ENCODE peak calls at places on chromosomes 4 and X, in four cellular contexts. W is GM06990; R is neural crest cell; E is CD4-positive, alpha-beta T cell. B is an unnamed sample.

GRCh38 chrX:7372843-7373525 is 225.0 kb upstream of the PUDP start:
- DNase-seq in E (no peak), W (no peak), R (no peak), B (peak)

GRCh38 chrX:9438950-9439494 is 25.8 kb upstream of the TBL1X start:
- DNase-seq in R (no peak), W (no peak), E (no peak), B (no peak)

GRCh38 chr4:26385690-26386089 is 64.9 kb downstream of the RBPJ start:
- DNase-seq in E (no peak), R (no peak), W (no peak), B (no peak)

GRCh38 chr4:1191621-1192020 is 19.2 kb upstream of the SPON2 start:
- DNase-seq in W (peak), E (no peak), R (no peak), B (no peak)

GRCh38 chr4:105923507-105924238 is 28.4 kb downstream of the NPNT start:
- DNase-seq in W (no peak), R (no peak), E (no peak), B (peak)

GRCh38 chr4:122874194-122874593 is 47.6 kb downstream of the FGF2 start:
- DNase-seq in W (no peak), E (no peak), R (no peak), B (peak)

GRCh38 chrX:3348191-3348590 is 1.7 kb upstream of the MXRA5 start:
- DNase-seq in R (no peak), E (no peak), W (no peak), B (no peak)

GRCh38 chr4:48970471-48970921 is 15.6 kb upstream of the CWH43 start:
- DNase-seq in W (no peak), R (no peak), E (no peak), B (peak)

GRCh38 chr4:167652267-167652666 is 418.0 kb upstream of the SPOCK3 start:
- DNase-seq in E (no peak), R (no peak), W (no peak), B (no peak)

GRCh38 chrX:22300130-22300529 is 27.4 kb downstream of the CBLL2 start:
- DNase-seq in R (no peak), W (peak), E (no peak), B (peak)

GRCh38 chr4:74874785-74875367 is 58.0 kb upstream of the PARM1 start:
- DNase-seq in R (peak), E (no peak), W (peak), B (peak)

GRCh38 chr4:25223770-25224375 is 10.0 kb upstream of the PI4K2B start:
- DNase-seq in R (peak), W (no peak), E (no peak), B (peak)

GRCh38 chr4:86334020-86334750 is 25.7 kb downstream of the MAPK10 start:
- DNase-seq in E (no peak), W (no peak), R (no peak), B (no peak)

GRCh38 chr4:95388911-95389310 is 159.9 kb downstream of the UNC5C start:
- DNase-seq in E (no peak), R (no peak), W (no peak), B (no peak)

GRCh38 chrX:148593987-148594386 is 93.6 kb downstream of the AFF2 start:
- DNase-seq in W (no peak), R (no peak), E (no peak), B (no peak)

GRCh38 chr4:111449657-111450056 is 695.6 kb upstream of the FAM241A start:
- DNase-seq in W (no peak), E (no peak), R (no peak), B (peak)

GRCh38 chr4:152104286-152104685 is 343.5 kb upstream of the GATB start:
- DNase-seq in W (no peak), R (no peak), E (no peak), B (no peak)

GRCh38 chr4:108738307-108738706 is 24.5 kb downstream of the ETNPPL start:
- DNase-seq in R (no peak), W (no peak), E (no peak), B (peak)

GRCh38 chrX:131821945-131822622 is 201.0 kb upstream of the STK26 start:
- DNase-seq in W (peak), E (no peak), R (no peak), B (peak)

GRCh38 chr4:152079543-152080293 is 318.9 kb upstream of the GATB start:
- DNase-seq in R (no peak), E (no peak), W (no peak), B (no peak)

GRCh38 chr4:174278467-174278866 is 5.0 kb downstream of the FBXO8 start:
- DNase-seq in R (no peak), E (no peak), W (no peak), B (no peak)

GRCh38 chr4:44670466-44671199 is 7.6 kb upstream of the GUF1 start:
- DNase-seq in W (no peak), R (no peak), E (no peak), B (no peak)

GRCh38 chrX:155873203-155873602 is 7.9 kb upstream of the VAMP7 start:
- DNase-seq in W (no peak), E (no peak), R (no peak), B (no peak)

GRCh38 chr4:189185810-189186432 is 754.8 kb upstream of the FRG1 start:
- DNase-seq in W (no peak), R (no peak), E (no peak), B (no peak)

GRCh38 chr4:94536049-94536448 is 84.3 kb downstream of the PDLIM5 start:
- DNase-seq in E (no peak), R (no peak), W (no peak), B (no peak)

GRCh38 chr4:83708500-83709175 is 172.7 kb downstream of the GPAT3 start:
- DNase-seq in R (no peak), W (no peak), E (no peak), B (no peak)

GRCh38 chr4:3480528-3481112 is 17.5 kb downstream of the DOK7 start:
- DNase-seq in R (peak), E (peak), W (peak), B (peak)

GRCh38 chr4:165507381-165507780 is 128.6 kb downstream of the CPE start:
- DNase-seq in R (no peak), E (no peak), W (no peak), B (no peak)

DNA sequence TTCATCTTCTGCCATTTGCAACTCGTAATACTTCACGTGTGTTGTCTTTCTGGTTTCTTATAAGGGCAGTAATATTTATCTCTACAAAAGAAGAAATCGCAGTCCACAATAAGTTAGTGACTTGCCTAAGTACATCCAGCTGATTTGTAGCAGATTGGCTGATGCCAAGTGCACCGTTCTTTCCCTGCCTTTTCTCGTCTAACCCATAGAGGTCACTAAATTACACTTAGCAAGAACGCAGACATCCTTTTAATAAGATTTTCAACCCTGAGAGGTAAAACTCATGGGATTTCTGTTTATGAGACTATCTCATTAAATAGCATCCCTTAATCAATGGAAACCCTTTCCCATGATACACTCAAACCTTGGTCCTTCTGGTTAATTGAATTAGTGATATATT is 408.6 kb upstream of the ACTRT1 start:
- DNase-seq in R (no peak), W (no peak), E (no peak), B (peak)
- TF ChIP-seq CTCF in R (peak), W (no peak), E (no peak), B (no peak)

DNA sequence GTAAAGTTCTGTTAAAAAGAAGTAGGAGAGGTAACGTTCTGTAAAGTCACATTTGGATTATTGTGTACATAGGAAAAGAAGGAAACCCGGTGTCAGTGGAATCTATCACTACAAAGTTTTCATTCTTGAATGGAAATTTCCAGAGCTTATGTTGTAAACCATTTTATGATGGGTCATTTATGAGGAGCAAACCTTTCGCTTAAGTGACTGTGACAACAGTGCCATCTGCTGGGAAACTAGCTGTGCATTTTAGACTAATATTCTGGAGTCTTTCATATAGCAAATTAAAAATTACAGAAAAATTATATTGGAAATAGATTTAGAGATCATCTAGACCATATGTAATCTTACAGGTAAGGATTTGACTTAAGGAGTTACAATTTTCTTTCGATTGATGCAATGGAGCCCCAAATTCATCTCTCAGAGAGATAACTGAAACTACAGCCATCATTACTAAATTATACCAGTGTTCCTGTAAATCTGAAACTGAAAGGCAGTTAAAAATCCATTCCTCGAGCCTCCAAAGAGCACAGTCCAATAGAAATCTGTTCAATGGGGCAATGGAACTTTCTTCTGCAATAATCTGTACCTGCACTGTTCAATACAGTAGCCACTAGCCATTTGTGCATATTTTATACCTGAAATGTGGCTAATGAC is 26.9 kb downstream of the ASB9 start:
- DNase-seq in R (peak), E (peak), W (peak), B (peak)
- TF ChIP-seq CTCF in R (peak), E (peak), W (peak), B (peak)

GRCh38 chr4:127782025-127782274 is 172 bp upstream of the HSPA4L start:
- DNase-seq in R (peak), W (no peak), E (no peak), B (peak)

GRCh38 chr4:127783971-127784519 is 1.9 kb downstream of the HSPA4L start:
- DNase-seq in E (no peak), R (no peak), W (no peak), B (peak)

GRCh38 chr4:127782275-127783025 is at the start of gene HSPA4L:
- DNase-seq in E (peak), W (peak), R (no peak), B (peak)

GRCh38 chr4:127781303-127782024 is 658 bp upstream of the HSPA4L start:
- DNase-seq in E (no peak), R (no peak), W (peak), B (peak)

DNA sequence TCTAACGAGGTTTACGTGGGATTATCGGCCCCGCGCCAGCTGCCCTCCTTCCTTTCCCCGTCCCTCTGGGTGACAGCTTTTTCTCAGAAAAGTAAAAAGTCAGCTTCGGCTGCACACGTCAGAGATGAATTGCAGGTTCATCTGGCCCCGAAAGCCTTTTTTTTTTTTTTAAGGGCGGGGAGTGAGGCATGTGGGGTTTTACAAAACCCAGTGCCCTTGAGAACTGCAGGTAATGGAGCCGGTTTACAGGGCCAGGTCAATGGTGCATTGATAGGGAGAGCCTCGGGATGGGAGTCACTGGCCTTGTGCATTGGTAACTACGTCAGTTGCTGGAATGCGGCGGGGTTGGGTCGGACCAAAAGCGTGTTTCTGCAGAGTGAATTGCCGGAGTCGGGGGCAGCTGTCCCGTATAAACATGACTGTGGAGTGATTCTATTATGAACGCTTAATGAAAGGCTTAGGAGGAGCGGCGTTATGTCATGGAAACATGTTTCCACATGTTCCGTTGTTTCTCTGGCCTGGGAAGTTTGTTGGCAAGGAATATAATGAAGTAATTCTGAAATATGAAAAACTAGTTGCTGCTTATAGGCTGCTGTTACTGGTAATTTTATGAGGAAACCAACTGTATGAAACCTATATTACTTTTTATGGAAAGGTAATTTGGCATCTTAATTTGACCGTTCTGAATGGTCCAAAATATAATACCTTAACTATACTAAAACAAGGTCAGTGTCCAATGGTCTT is 1.1 kb downstream of the HSPA4L start:
- DNase-seq in W (no peak), R (peak), E (no peak), B (peak)
- TF ChIP-seq CTCF in W (no peak), R (no peak), E (no peak), B (no peak)

DNA sequence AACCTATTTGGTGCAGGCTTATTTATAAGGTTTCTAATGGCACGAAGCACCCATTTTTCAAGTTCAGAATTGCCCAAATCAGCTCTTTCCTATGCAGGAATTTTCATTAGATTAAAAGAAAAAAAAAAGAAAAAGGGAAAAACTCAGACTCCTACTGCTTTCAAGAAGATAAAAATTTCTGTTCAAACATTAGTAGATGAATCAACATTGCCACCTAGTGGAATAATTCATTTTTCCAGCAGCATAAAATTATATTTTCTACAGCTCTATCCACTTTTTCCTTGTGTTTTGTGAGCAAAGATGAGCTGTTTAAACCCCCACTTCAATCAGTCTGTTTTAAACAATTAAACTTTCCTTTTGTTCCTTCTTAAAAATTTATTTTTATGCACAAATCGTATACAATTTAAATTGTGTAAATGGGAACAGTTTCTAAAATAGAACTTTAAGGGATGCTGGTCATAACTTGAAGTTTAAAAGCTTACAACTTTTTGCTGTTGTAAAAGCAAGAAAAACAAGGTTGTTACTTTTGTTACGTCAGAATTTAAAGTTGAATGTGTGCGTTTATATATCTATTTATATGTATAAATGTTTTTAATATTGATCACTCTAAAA is 309.8 kb downstream of the ARAP2 start:
- DNase-seq in W (peak), R (no peak), E (no peak), B (peak)
- TF ChIP-seq CTCF in W (peak), R (peak), E (peak), B (peak)

DNA sequence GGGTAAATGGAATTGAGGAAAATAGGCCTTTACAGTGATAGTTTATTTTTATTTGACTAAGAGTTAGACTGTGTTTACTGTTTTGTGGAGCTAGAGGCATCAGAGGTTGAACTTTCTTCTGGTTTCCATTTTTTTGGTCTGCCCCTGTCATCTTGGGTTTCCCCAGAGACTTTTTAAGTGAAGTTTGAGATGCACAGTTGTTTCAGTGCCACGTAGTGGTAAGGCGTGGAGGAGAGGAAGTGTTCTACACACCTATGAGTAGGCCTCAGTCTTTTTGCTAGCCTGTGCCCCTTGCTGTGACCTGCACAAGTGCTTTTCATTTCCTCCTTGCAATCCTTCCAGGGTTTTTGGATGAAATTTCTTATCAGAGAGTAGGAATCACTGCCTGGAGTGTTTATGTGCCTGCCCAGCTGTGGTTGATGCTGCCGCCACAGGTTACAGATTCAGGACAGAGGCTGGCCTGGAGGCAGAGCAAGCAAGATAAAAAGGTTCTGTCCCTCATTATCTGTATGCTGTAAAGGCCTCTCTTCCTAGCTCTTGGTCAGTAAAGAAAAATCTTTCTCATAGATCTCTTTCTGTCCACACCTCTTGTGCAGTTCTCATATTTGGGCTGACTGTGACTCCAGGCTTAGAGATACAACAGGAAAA is 12.5 kb upstream of the HSFX4 start:
- DNase-seq in R (no peak), W (no peak), E (no peak), B (no peak)
- TF ChIP-seq CTCF in R (no peak), W (no peak), E (no peak), B (no peak)

GRCh38 chr4:55736605-55737183 is 82.9 kb upstream of the EXOC1L start:
- DNase-seq in E (no peak), W (no peak), R (no peak), B (peak)
- TF ChIP-seq CTCF in E (no peak), W (peak), R (peak), B (peak)

DNA sequence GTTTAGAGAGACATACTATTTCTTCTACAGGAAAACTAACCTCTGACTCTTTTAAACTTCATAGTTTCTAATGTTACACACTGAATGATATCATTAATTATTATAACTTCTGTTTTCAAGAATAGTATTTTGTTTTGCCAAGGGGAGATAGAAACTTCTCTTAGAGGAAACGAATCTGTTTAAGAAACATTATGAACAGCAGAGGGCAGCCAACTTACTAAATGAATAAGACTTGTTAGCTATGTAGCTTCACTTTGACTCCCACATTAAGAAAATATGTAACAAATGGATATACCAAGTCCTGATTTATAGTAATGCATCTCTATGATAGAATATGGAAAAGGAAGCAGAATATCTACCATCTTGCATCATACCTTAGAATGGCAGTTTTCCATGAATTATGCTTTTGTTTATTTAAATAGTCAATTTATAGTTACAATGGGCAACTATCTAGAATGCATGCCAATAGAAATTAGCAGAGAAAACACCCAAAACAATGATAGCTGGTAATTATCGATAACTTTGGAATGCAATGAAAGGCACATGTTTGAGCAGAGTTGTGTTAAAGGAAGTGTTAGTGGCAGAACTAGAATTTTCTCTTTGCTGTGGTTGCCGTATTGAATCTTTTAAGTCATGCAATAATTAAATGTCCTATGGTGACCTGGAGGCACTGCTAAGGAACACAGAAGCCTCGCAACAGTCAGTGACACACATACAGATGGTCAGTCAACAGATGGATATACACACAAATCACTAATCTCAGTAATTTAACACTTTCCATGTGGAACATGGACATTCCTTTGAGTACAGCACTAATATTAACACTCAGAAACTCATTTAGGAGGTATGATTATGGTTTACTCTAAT is 105.7 kb upstream of the PDLIM3 start:
- DNase-seq in E (no peak), R (no peak), W (no peak), B (peak)
- TF ChIP-seq CTCF in E (peak), R (peak), W (peak), B (peak)

DNA sequence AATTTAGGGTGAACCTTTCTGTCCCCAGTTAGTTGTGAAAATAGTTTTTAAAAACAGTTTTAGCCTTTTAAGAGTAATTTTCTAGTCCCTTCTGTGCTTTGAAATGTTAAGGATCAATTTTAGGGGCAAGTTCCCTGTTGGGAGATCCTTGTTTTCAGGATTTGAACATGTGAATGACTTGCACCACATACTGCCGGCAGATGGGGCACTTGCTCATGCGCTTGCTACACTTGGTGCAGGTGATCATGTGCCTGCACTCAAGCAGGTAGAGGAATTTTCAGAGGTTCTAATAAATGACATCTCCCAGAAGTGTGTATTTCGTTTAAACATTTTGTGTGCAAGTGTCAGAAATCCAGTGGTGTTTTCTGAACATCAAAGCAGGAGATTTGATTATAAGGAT is 195.9 kb downstream of the CHM start:
- DNase-seq in W (no peak), E (no peak), R (no peak), B (no peak)
- TF ChIP-seq CTCF in W (no peak), E (no peak), R (peak), B (no peak)